ENCODE peak calls at places on chromosomes 4 and X, in five cellular contexts. K, R, X, N and P are unnamed samples.

GRCh38 chrX:17710836-17711235 is 26.5 kb upstream of the SCML1 start:
- DNase-seq in K (no peak), R (no peak), X (no peak), N (no peak), P (no peak)

GRCh38 chrX:139106111-139106510 is 394.6 kb upstream of the FGF13 start:
- DNase-seq in K (no peak), R (no peak), X (peak), N (no peak), P (no peak)

GRCh38 chr4:185737489-185738037 is 74.4 kb downstream of the SORBS2 start:
- DNase-seq in K (no peak), R (no peak), X (no peak), N (no peak), P (no peak)

GRCh38 chr4:88533937-88534750 is 10.6 kb upstream of the PYURF start:
- DNase-seq in K (no peak), R (no peak), X (peak), N (no peak), P (peak)

GRCh38 chrX:2325076-2325784 is 175.5 kb downstream of the DHRSX start:
- DNase-seq in K (no peak), R (no peak), X (peak), N (peak), P (peak)

GRCh38 chrX:103248553-103248952 is 6.4 kb downstream of the TCEAL8 start:
- DNase-seq in K (no peak), R (no peak), X (peak), N (peak), P (no peak)

GRCh38 chrX:134642394-134642793 is 15.9 kb downstream of the PLAC1 start:
- DNase-seq in K (no peak), R (no peak), X (no peak), N (no peak), P (no peak)

GRCh38 chr4:76896731-76897521 is 1.0 kb downstream of the SOWAHB start:
- DNase-seq in K (peak), R (no peak), X (peak), N (peak), P (no peak)

GRCh38 chr4:57410331-57411052 is 300.3 kb upstream of the IGFBP7 start:
- DNase-seq in K (no peak), R (no peak), X (no peak), N (no peak), P (peak)

GRCh38 chr4:98706200-98706813 is 47.9 kb upstream of the TSPAN5 start:
- DNase-seq in K (no peak), R (no peak), X (no peak), N (peak), P (no peak)

GRCh38 chrX:55489315-55490009 is at the start of gene USP51:
- DNase-seq in K (no peak), R (peak), X (peak), N (no peak), P (no peak)

GRCh38 chr4:958314-958665 is 15.1 kb downstream of the DGKQ start:
- DNase-seq in K (no peak), R (no peak), X (no peak), N (no peak), P (no peak)

GRCh38 chrX:53354669-53355068 is 67.8 kb downstream of the SMC1A start:
- DNase-seq in K (no peak), R (no peak), X (no peak), N (no peak), P (no peak)

GRCh38 chr4:25939330-25939729 is 25.3 kb downstream of the SMIM20 start:
- DNase-seq in K (no peak), R (no peak), X (no peak), N (no peak), P (no peak)

GRCh38 chr4:38368612-38369011 is 295.4 kb upstream of the KLF3 start:
- DNase-seq in K (no peak), R (no peak), X (peak), N (no peak), P (no peak)

GRCh38 chrX:136694491-136695087 is 46.6 kb downstream of the CD40LG start:
- DNase-seq in K (no peak), R (no peak), X (peak), N (peak), P (peak)

GRCh38 chr4:134308910-134309309 is 107.3 kb upstream of the PABPC4L start:
- DNase-seq in K (no peak), R (no peak), X (no peak), N (no peak), P (no peak)

GRCh38 chr4:33577798-33578197 is 2666.5 kb downstream of the ARAP2 start:
- DNase-seq in K (no peak), R (no peak), X (no peak), N (no peak), P (no peak)

GRCh38 chr4:150583287-150584197 is 1.6 kb downstream of the MAB21L2 start:
- DNase-seq in K (no peak), R (no peak), X (peak), N (no peak), P (no peak)

GRCh38 chrX:80335062-80335830 is 85.0 kb upstream of the TENT5D start:
- DNase-seq in K (no peak), R (no peak), X (no peak), N (no peak), P (no peak)

GRCh38 chr4:125433453-125433852 is 118.7 kb downstream of the FAT4 start:
- DNase-seq in K (no peak), R (no peak), X (peak), N (no peak), P (peak)

GRCh38 chrX:86066998-86067397 is 19.6 kb upstream of the CHM start:
- DNase-seq in K (no peak), R (no peak), X (no peak), N (no peak), P (no peak)

GRCh38 chr4:43411226-43411625 is 518.7 kb downstream of the GRXCR1 start:
- DNase-seq in K (no peak), R (no peak), X (peak), N (no peak), P (no peak)

GRCh38 chrX:81241753-81242152 is 39.9 kb downstream of the SH3BGRL start:
- DNase-seq in K (no peak), R (no peak), X (no peak), N (no peak), P (no peak)

GRCh38 chr4:176444741-176445140 is 125.0 kb downstream of the SPCS3 start:
- DNase-seq in K (no peak), R (no peak), X (peak), N (no peak), P (peak)

GRCh38 chr4:43690121-43690520 is 758.5 kb downstream of the KCTD8 start:
- DNase-seq in K (no peak), R (no peak), X (peak), N (no peak), P (peak)

GRCh38 chrX:143669395-143669794 is 33.5 kb upstream of the SLITRK4 start:
- DNase-seq in K (no peak), R (no peak), X (no peak), N (no peak), P (no peak)

GRCh38 chr4:63563288-63564014 is 845.8 kb downstream of the TECRL start:
- DNase-seq in K (no peak), R (no peak), X (no peak), N (no peak), P (no peak)

GRCh38 chr4:7698586-7698985 is 241.1 kb downstream of the AFAP1 start:
- DNase-seq in K (no peak), R (no peak), X (no peak), N (no peak), P (no peak)

GRCh38 chr4:150368667-150369066 is 213.3 kb upstream of the MAB21L2 start:
- DNase-seq in K (no peak), R (no peak), X (peak), N (no peak), P (no peak)

GRCh38 chr4:40325406-40326019 is 9.6 kb upstream of the CHRNA9 start:
- DNase-seq in K (no peak), R (peak), X (peak), N (peak), P (peak)

GRCh38 chr4:13543648-13544555 is at the start of gene NKX3-2:
- DNase-seq in K (no peak), R (no peak), X (no peak), N (no peak), P (no peak)

GRCh38 chrX:97790850-97791249 is 907.1 kb downstream of the RPA4 start:
- DNase-seq in K (no peak), R (no peak), X (no peak), N (peak), P (no peak)

GRCh38 chr4:64584981-64585557 is 175.8 kb upstream of the TECRL start:
- DNase-seq in K (no peak), R (no peak), X (peak), N (peak), P (peak)

GRCh38 chr4:185369729-185370128 is 26.0 kb downstream of the LRP2BP start:
- DNase-seq in K (no peak), R (no peak), X (no peak), N (no peak), P (no peak)

GRCh38 chr4:123980736-123981285 is 584.2 kb downstream of the SPRY1 start:
- DNase-seq in K (no peak), R (no peak), X (no peak), N (no peak), P (no peak)

GRCh38 chrX:3548743-3549441 is 164.6 kb downstream of the PRKX start:
- DNase-seq in K (no peak), R (no peak), X (peak), N (no peak), P (peak)
- H3K4me3 ChIP-seq in K (no peak), R (peak), X (peak), N (no peak), P (peak)

GRCh38 chr4:113596396-113596795 is 165.1 kb downstream of the CAMK2D start:
- DNase-seq in K (no peak), R (no peak), X (no peak), N (no peak), P (no peak)

GRCh38 chr4:113591982-113592381 is 169.6 kb downstream of the CAMK2D start:
- DNase-seq in K (no peak), R (no peak), X (peak), N (no peak), P (peak)

GRCh38 chr4:113588895-113589668 is 172.5 kb downstream of the CAMK2D start:
- DNase-seq in K (no peak), R (no peak), X (no peak), N (no peak), P (no peak)

GRCh38 chr4:113593400-113594230 is 167.9 kb downstream of the CAMK2D start:
- DNase-seq in K (no peak), R (no peak), X (no peak), N (no peak), P (no peak)

GRCh38 chr4:113594231-113594556 is 167.3 kb downstream of the CAMK2D start:
- DNase-seq in K (no peak), R (no peak), X (no peak), N (no peak), P (no peak)
- H3K4me3 ChIP-seq in K (no peak), R (no peak), X (no peak), N (no peak), P (no peak)

DNA sequence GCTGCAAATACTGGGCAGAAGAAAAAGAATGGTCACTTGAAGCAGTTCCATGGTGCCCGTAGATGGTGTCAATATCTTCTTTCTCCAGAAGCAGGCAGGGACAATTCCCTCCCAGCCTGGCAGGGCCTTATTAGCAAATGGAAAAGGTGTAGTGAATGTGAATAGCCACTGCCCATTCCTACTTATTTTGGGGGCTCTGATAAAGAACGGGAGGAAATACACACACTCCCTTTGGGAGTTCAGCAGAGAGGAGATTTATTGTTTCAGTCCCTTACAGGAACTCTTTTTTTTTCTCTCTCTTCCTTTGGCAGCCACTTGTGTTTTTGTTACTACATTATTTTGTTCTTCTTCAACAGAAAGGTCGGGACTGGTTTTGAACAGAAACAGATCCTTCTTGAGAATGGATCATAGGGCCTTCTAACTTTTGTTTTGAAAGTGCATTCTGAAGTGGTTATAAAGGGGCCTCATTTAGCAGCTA is at the start of gene EMCN:
- DNase-seq in K (no peak), R (no peak), X (no peak), N (no peak), P (peak)
- H3K4me3 ChIP-seq in K (no peak), R (no peak), X (no peak), N (no peak), P (no peak)

DNA sequence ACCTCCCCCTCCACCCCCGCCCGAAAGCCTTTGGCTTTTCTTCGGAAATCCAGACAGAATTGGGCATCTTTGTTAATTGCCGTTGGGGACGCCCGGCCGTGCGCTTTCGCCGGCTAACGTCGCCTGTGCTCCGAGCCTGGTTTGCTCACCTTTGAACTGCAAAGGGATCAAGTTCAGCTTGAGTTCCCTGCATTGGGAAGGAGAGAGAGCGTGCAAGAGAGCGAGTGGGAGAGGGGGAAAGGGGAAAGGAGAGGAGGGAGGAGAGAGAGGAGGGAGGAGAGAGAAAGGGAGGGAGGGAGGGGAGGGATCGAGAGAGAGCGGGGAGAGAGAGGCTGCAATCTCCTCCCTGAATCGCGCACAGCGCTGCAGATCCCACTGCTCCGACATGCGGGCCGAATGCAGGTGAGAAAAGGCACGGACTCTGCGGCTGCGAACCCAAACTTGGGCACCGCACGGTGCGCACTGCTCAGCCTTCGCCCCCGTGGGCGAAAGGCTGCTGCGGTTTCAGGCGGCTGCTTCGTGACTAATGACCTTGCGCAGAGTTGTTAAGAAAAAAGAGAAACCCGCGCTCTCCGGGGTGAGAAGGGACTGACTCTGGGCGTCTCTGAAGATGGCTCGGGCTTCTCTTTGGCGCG is at the start of gene PCDH7:
- DNase-seq in K (no peak), R (peak), X (peak), N (no peak), P (no peak)
- H3K4me3 ChIP-seq in K (no peak), R (peak), X (peak), N (no peak), P (peak)

DNA sequence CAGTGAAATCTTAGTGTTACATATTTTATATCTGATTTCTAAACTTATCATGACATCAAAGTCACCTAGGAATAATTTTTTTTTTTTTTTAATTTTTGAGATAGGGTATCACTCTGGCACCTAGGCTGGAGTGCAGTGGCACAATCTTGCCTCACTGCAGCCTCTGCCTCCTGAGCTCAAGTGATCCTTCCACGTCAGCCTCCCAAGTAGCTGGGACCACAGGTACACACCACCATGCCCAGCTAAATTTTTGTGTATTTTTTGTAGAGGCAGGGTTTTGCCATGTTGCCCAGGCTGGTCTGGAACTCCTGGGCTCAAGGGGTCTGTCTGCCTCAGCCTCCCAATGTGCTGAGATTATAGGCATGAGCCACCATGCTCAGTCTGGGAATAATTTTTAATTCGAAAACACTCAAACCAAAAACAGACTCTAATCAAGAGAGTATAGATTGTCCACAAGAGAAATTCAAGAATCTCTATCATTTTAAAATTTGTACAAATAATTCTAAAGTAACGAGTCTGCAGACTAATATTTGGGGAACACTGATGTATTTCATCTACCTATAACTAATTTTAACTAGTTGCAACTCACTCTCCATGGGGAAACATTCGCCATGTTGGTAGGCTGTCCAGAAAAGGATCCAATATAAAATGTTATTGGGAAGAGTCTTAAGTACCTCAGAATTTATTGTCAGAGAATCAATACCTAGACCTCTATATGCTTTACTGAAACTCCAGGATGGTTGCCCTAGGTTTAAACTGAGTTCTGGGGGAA is 3.4 kb downstream of the SLC7A11 start:
- DNase-seq in K (no peak), R (no peak), X (no peak), N (no peak), P (no peak)
- H3K4me3 ChIP-seq in K (no peak), R (no peak), X (peak), N (no peak), P (peak)

GRCh38 chrX:50814701-50815476 is 895 bp upstream of the SHROOM4 start:
- DNase-seq in K (no peak), R (no peak), X (no peak), N (no peak), P (peak)
- H3K4me3 ChIP-seq in K (no peak), R (no peak), X (peak), N (no peak), P (peak)

GRCh38 chr4:163600731-163601130 is 106.2 kb downstream of the TMA16 start:
- DNase-seq in K (no peak), R (no peak), X (no peak), N (no peak), P (no peak)

GRCh38 chr4:163595590-163595989 is 101.1 kb downstream of the TMA16 start:
- DNase-seq in K (no peak), R (no peak), X (no peak), N (no peak), P (no peak)

GRCh38 chr4:163598028-163598427 is 103.5 kb downstream of the TMA16 start:
- DNase-seq in K (no peak), R (no peak), X (no peak), N (no peak), P (no peak)

GRCh38 chr4:163603246-163603645 is 108.8 kb downstream of the TMA16 start:
- DNase-seq in K (no peak), R (no peak), X (peak), N (no peak), P (no peak)

GRCh38 chr4:163598489-163598888 is 104.0 kb downstream of the TMA16 start:
- DNase-seq in K (no peak), R (no peak), X (no peak), N (no peak), P (no peak)
- H3K4me3 ChIP-seq in K (no peak), R (no peak), X (no peak), N (no peak), P (no peak)

GRCh38 chr4:8858188-8858924 is 13.3 kb downstream of the HMX1 start:
- DNase-seq in K (no peak), R (no peak), X (no peak), N (no peak), P (no peak)
- H3K4me3 ChIP-seq in K (no peak), R (no peak), X (no peak), N (no peak), P (no peak)

DNA sequence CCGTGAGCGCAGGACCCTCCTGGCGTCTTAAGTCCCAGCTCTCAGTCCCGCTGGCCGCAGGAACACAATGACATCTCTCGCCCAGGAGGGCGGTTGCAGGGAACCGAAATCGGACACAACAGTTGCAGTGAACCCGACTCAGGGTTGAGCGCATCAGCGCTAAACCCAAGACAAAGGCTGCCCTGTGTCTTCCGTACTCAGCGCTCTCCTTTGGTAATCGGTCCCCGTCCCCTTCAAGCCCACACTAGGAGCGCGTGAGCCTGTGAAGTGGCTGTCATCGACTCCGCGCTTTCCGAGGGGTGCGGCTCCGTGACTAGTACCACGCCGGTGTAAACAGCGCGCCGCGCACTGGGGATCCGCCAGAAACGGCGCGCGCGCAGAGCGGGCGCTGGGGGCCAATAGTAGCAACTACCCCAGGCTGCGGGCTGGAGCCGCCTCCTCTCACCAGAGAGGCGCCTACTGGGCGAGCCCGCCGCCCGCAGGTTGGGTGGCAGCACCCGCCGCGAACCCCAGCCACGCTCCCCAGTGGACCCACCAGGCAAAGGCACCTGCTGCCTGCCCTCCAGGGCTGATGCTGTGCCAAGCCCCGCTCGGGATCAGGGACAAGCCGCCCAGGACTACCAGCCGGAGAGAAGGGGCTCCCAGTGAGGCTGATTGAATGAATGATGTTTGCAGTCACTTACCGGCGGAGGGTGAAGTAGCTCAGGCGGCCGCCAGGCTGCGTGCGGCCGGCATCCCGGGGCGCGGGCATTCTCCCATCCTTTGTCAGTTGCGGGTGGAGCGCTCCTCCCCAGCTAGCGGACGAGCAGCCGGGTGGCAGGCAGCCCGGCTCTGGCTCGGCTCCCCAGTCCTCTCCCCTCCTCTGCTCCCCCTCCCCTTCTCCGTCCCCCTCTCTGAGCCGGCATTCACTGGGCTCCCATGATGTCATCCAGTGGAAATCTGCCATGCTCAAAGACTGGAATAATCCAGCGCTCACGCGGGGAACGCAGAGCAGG is 370.4 kb upstream of the SMIM31 start:
- DNase-seq in K (no peak), R (no peak), X (peak), N (no peak), P (no peak)
- H3K4me3 ChIP-seq in K (no peak), R (no peak), X (peak), N (no peak), P (peak)